ENCODE peak calls at places on chromosomes 13 and 19, in seven cellular contexts. T, Q, G, A, K, D and N are unnamed samples.

GRCh38 chr13:78382481-78382880 is 220.9 kb downstream of the POU4F1 start:
- DNase-seq in T (no peak), Q (no peak), G (no peak), A (no peak), K (no peak), D (no peak), N (no peak)

GRCh38 chr13:108268713-108269112 is 805 bp upstream of the TNFSF13B start:
- DNase-seq in T (no peak), Q (no peak), G (no peak), A (no peak), K (no peak), D (no peak), N (no peak)

GRCh38 chr13:103839460-103839859 is 773.2 kb upstream of the SLC10A2 start:
- DNase-seq in T (no peak), Q (no peak), G (no peak), A (no peak), K (no peak), D (peak), N (no peak)

GRCh38 chr13:36979361-36980040 is 19.6 kb downstream of the ALG5 start:
- DNase-seq in T (no peak), Q (no peak), G (no peak), A (no peak), K (no peak), D (no peak), N (no peak)

GRCh38 chr13:32824671-32825070 is 191.6 kb upstream of the KL start:
- DNase-seq in T (no peak), Q (no peak), G (peak), A (no peak), K (no peak), D (no peak), N (no peak)

GRCh38 chr19:57512845-57513244 is 13.1 kb downstream of the ZNF773 start:
- DNase-seq in T (no peak), Q (no peak), G (no peak), A (no peak), K (no peak), D (no peak), N (no peak)

GRCh38 chr13:62014299-62014698 is 598.6 kb upstream of the PCDH20 start:
- DNase-seq in T (no peak), Q (no peak), G (no peak), A (no peak), K (no peak), D (peak), N (peak)

GRCh38 chr19:35476149-35476548 is 14.1 kb downstream of the KRTDAP start:
- DNase-seq in T (peak), Q (no peak), G (no peak), A (no peak), K (no peak), D (no peak), N (no peak)

GRCh38 chr19:24166055-24166454 is 79.1 kb downstream of the ZNF254 start:
- DNase-seq in T (no peak), Q (no peak), G (no peak), A (no peak), K (no peak), D (no peak), N (no peak)

GRCh38 chr13:100068532-100068931 is 20.4 kb upstream of the PCCA start:
- DNase-seq in T (no peak), Q (no peak), G (no peak), A (no peak), K (no peak), D (no peak), N (no peak)

GRCh38 chr19:5799247-5800241 is 5.3 kb upstream of the NRTN start:
- DNase-seq in T (peak), Q (no peak), G (no peak), A (no peak), K (no peak), D (peak), N (no peak)

GRCh38 chr19:16454519-16454918 is 17.3 kb downstream of the EPS15L1 start:
- DNase-seq in T (no peak), Q (no peak), G (no peak), A (no peak), K (no peak), D (no peak), N (no peak)

GRCh38 chr19:45764947-45765346 is 4.1 kb downstream of the SIX5 start:
- DNase-seq in T (no peak), Q (no peak), G (no peak), A (no peak), K (no peak), D (peak), N (no peak)

GRCh38 chr13:103539265-103539664 is 473.0 kb upstream of the SLC10A2 start:
- DNase-seq in T (no peak), Q (no peak), G (no peak), A (no peak), K (no peak), D (peak), N (no peak)

GRCh38 chr13:45328661-45329105 is 12.3 kb downstream of the TPT1 start:
- DNase-seq in T (no peak), Q (no peak), G (no peak), A (no peak), K (no peak), D (no peak), N (no peak)

GRCh38 chr13:29991343-29991742 is 140.9 kb upstream of the UBL3 start:
- DNase-seq in T (no peak), Q (no peak), G (no peak), A (no peak), K (no peak), D (no peak), N (no peak)

GRCh38 chr13:71624641-71625040 is 242.4 kb downstream of the DACH1 start:
- DNase-seq in T (no peak), Q (no peak), G (no peak), A (no peak), K (no peak), D (no peak), N (no peak)

GRCh38 chr13:96460571-96460970 is 370.7 kb downstream of the HS6ST3 start:
- DNase-seq in T (no peak), Q (no peak), G (no peak), A (no peak), K (no peak), D (peak), N (no peak)

GRCh38 chr19:54390942-54391577 is 24.2 kb upstream of the TTYH1 start:
- DNase-seq in T (peak), Q (no peak), G (no peak), A (no peak), K (no peak), D (peak), N (peak)

GRCh38 chr19:1632462-1633268 is 19.8 kb downstream of the TCF3 start:
- DNase-seq in T (peak), Q (no peak), G (no peak), A (no peak), K (no peak), D (no peak), N (no peak)

GRCh38 chr13:27353166-27353583 is 71.2 kb upstream of the GTF3A start:
- DNase-seq in T (no peak), Q (peak), G (no peak), A (peak), K (peak), D (no peak), N (peak)

GRCh38 chr13:46552302-46552680 is 679 bp upstream of the LRCH1 start:
- DNase-seq in T (no peak), Q (no peak), G (no peak), A (no peak), K (no peak), D (no peak), N (no peak)

GRCh38 chr13:84136582-84136981 is 254.3 kb upstream of the SLITRK1 start:
- DNase-seq in T (no peak), Q (no peak), G (no peak), A (no peak), K (no peak), D (no peak), N (no peak)

GRCh38 chr19:2602391-2603181 is 99.9 kb downstream of the GNG7 start:
- DNase-seq in T (no peak), Q (no peak), G (no peak), A (no peak), K (no peak), D (peak), N (no peak)

GRCh38 chr13:92640936-92641335 is 585.7 kb upstream of the GPC6 start:
- DNase-seq in T (no peak), Q (no peak), G (no peak), A (no peak), K (no peak), D (no peak), N (no peak)

GRCh38 chr13:72163671-72164070 is 296.7 kb upstream of the DACH1 start:
- DNase-seq in T (no peak), Q (no peak), G (no peak), A (no peak), K (no peak), D (no peak), N (no peak)

GRCh38 chr13:91154553-91154952 is 192.9 kb upstream of the MIR17HG start:
- DNase-seq in T (no peak), Q (no peak), G (no peak), A (no peak), K (no peak), D (no peak), N (no peak)

GRCh38 chr13:71005919-71006318 is 861.1 kb downstream of the DACH1 start:
- DNase-seq in T (no peak), Q (no peak), G (no peak), A (no peak), K (no peak), D (no peak), N (no peak)

GRCh38 chr13:104327217-104327616 is 1261.0 kb upstream of the SLC10A2 start:
- DNase-seq in T (no peak), Q (no peak), G (no peak), A (no peak), K (no peak), D (no peak), N (no peak)

GRCh38 chr19:38046254-38047047 is 139.4 kb downstream of the SIPA1L3 start:
- DNase-seq in T (no peak), Q (peak), G (no peak), A (peak), K (peak), D (no peak), N (no peak)

GRCh38 chr13:69300131-69300530 is 807.5 kb upstream of the ATXN8OS start:
- DNase-seq in T (no peak), Q (no peak), G (no peak), A (no peak), K (no peak), D (no peak), N (no peak)

GRCh38 chr19:3186377-3186688 is 603 bp downstream of the NCLN start:
- DNase-seq in T (peak), Q (no peak), G (no peak), A (no peak), K (no peak), D (peak), N (no peak)

GRCh38 chr19:888615-889385 is 4.2 kb downstream of the MED16 start:
- DNase-seq in T (peak), Q (no peak), G (no peak), A (no peak), K (no peak), D (no peak), N (no peak)

GRCh38 chr13:52617070-52618060 is 24.9 kb upstream of the HNRNPA1L2 start:
- DNase-seq in T (peak), Q (peak), G (peak), A (peak), K (peak), D (peak), N (peak)

GRCh38 chr13:110307697-110308376 is 753 bp downstream of the COL4A2 start:
- DNase-seq in T (no peak), Q (no peak), G (no peak), A (no peak), K (no peak), D (no peak), N (no peak)
- TF ChIP-seq TAF1 in T (no peak), Q (no peak), G (no peak), A (no peak), K (no peak), D (no peak), N (no peak)

GRCh38 chr19:7715671-7716070 is 13.7 kb upstream of the FCER2 start:
- DNase-seq in T (no peak), Q (no peak), G (no peak), A (no peak), K (no peak), D (no peak), N (no peak)
- TF ChIP-seq TAF1 in T (no peak), Q (no peak), G (no peak), A (no peak), K (no peak), D (no peak), N (no peak)

DNA sequence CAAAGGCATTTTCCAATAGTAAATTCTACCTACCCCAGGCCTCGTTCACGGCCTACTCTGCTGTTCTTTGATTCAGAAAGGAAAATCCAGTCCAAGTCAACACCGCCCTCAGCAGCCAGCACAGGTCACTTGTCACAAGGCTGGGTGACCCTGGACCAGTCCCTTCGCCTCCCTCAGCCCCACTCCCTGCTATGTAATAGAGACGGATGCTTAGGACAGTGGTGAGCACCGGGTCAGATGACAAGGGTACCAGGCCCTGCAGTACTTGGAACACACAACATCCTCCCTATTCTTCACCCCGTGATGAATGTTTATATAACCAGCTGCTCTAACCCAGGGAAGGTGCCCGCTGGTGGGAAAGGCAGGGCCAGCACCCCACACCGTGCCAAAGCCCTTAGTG is 14.3 kb downstream of the LATS2 start:
- DNase-seq in T (no peak), Q (no peak), G (no peak), A (no peak), K (no peak), D (no peak), N (no peak)
- TF ChIP-seq TAF1 in T (no peak), Q (no peak), G (no peak), A (no peak), K (no peak), D (no peak), N (no peak)

DNA sequence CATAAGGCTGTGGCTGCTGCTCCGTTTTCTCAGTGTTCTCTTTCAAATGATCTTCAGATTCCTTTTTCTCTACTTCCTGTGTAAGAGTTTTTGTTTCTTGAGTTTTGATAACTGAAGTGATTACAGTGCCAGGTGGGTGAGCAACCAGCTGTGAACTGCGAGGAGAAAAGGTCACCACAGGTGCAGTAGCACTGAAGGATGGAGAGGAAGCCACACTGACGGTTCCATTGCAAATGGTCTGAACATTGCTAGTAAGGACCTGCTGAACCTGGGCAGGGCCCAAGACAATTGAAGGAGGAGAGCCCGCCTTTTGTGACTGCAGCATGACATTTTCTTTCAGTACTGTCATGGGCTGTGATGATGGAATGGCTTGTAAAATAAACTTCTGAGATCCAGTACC is 85.6 kb downstream of the ELF1 start:
- DNase-seq in T (no peak), Q (peak), G (no peak), A (peak), K (peak), D (no peak), N (no peak)
- TF ChIP-seq TAF1 in T (no peak), Q (no peak), G (no peak), A (no peak), K (no peak), D (no peak), N (no peak)

DNA sequence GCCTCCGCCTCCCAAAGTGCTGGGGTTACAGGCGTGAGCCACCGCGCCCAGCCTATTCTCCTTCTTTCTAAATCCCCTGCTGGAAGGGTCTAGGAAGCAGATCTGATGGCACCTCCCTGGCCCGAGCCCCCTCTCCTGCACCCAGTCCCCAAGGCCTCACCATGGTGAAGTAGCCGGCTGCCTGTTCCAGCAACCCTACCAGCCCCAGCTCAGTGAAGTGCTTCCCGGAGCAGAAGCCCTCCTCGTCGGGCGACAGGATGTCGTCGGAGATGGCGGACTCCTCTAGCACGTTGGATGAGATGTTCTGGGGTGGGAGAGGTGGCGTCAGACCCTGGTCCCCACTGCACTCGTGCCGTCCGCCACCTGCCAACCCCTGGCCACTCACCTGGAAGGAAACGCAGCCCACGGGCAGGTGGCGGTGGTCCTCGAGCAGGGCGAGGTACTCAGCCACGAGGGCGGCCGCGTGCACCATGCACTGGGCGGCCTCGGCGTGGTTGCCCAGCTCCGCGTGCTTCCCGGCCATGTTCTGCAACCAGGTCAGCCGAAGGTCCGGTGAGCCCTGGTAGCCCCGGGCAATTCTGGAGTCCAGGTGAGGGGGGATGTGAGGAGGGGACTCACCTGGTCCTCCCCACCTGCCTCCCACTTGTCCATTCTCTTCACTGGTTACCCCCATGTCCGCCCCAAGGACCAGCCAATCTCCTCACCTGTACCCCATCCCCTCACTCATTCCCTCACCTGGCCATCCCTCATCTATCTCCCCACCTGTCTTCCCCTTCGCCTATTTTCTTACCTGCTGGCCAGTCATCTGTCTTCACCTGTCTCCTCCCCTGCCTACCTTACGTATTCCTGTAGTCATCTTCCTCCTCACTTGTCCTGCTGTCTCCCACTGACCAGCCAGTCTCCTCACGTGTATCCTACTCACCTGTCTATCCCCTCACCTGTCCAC is 11.5 kb upstream of the KANK2 start:
- DNase-seq in T (no peak), Q (no peak), G (no peak), A (no peak), K (no peak), D (peak), N (no peak)
- TF ChIP-seq TAF1 in T (no peak), Q (no peak), G (no peak), A (no peak), K (no peak), D (no peak), N (no peak)

GRCh38 chr19:31304877-31305312 is 44.3 kb downstream of the TSHZ3 start:
- DNase-seq in T (no peak), Q (no peak), G (no peak), A (no peak), K (no peak), D (no peak), N (no peak)
- TF ChIP-seq TAF1 in T (no peak), Q (no peak), G (no peak), A (no peak), K (no peak), D (no peak), N (no peak)

DNA sequence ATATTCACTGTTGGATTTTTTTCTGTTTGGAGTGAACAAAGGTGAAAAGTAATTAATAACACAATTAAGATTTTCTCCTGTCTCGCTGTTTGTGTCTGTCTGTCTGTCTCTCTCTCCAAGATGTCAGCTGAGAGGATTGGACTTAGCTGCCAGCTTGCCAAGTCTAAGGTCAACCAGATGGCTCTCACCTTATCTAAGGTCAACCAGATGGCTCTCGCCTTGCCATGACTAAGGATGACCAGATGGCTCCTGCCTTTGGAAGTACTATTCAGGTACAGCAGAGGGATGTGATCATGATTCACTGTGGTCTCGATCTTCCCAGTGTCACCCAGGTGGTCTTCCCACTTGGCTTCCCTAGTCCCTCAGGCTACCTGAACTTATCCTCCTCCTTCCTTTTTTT is 1436.4 kb downstream of the UQCRFS1 start:
- DNase-seq in T (peak), Q (no peak), G (no peak), A (no peak), K (no peak), D (no peak), N (no peak)
- TF ChIP-seq TAF1 in T (no peak), Q (no peak), G (no peak), A (no peak), K (no peak), D (no peak), N (no peak)

GRCh38 chr13:114017028-114017630 is 43.3 kb upstream of the C13orf46 start:
- DNase-seq in T (peak), Q (no peak), G (no peak), A (no peak), K (no peak), D (peak), N (no peak)
- TF ChIP-seq TAF1 in T (no peak), Q (no peak), G (no peak), A (no peak), K (no peak), D (no peak), N (no peak)

GRCh38 chr13:20969182-20969581 is 66.6 kb upstream of the XPO4 start:
- DNase-seq in T (no peak), Q (no peak), G (no peak), A (peak), K (no peak), D (no peak), N (no peak)
- TF ChIP-seq TAF1 in T (no peak), Q (no peak), G (no peak), A (no peak), K (no peak), D (no peak), N (no peak)